ENCODE peak calls at places on chromosomes 4 and X, in ten cellular contexts. Z is GM03348; J is stimulated activated CD4-positive, alpha-beta T cell treated with anti-CD3 and anti-CD28 coated beads, TNF-alpha, amount 100 ng/mL, for 48 hours; F is left lung; W is GF-D8; R is GM20000; P is Caco-2; A is D341Med; K is amniotic stem cell; T is RPMI8226. S is an unnamed sample.

GRCh38 chr4:31620476-31620875 is 900.3 kb downstream of the PCDH7 start:
- DNase-seq in A (no peak), T (no peak), K (no peak), W (no peak), F (no peak), P (no peak), Z (no peak), J (no peak), R (no peak), S (no peak)

GRCh38 chr4:123345924-123346300 is 50.7 kb upstream of the SPRY1 start:
- DNase-seq in W (no peak), T (no peak), A (no peak), R (no peak), K (no peak), J (no peak), Z (no peak), P (no peak), F (no peak), S (no peak)

GRCh38 chr4:653080-653821 is 20.8 kb downstream of the ATP5ME start:
- DNase-seq in Z (no peak), A (no peak), W (no peak), K (no peak), F (no peak), P (no peak), J (no peak), T (no peak), R (no peak), S (no peak)

GRCh38 chr4:89800012-89800516 is 36.9 kb downstream of the SNCA start:
- DNase-seq in T (no peak), K (no peak), F (no peak), R (no peak), Z (peak), P (no peak), J (no peak), A (no peak), W (no peak), S (no peak)

GRCh38 chrX:31070057-31070468 is 1.8 kb downstream of the FTHL17 start:
- DNase-seq in F (no peak), J (no peak), A (no peak), W (no peak), P (no peak), K (no peak), Z (no peak), T (no peak), R (peak), S (no peak)

GRCh38 chr4:52102587-52102986 is 51.5 kb downstream of the SPATA18 start:
- DNase-seq in T (no peak), Z (no peak), R (no peak), J (no peak), K (no peak), A (no peak), P (no peak), F (no peak), W (no peak), S (no peak)

GRCh38 chr4:186688150-186688943 is 35.3 kb downstream of the FAT1 start:
- DNase-seq in A (no peak), P (no peak), K (no peak), F (no peak), R (no peak), J (no peak), W (no peak), Z (no peak), T (no peak), S (no peak)

GRCh38 chr4:141636771-141637460 is 533 bp downstream of the IL15 start:
- DNase-seq in K (no peak), A (peak), J (peak), F (peak), R (peak), W (no peak), T (peak), P (no peak), Z (peak), S (no peak)

GRCh38 chrX:147226801-147227200 is 412.3 kb upstream of the CXorf51A start:
- DNase-seq in T (no peak), A (no peak), F (no peak), K (no peak), R (no peak), Z (no peak), P (no peak), W (no peak), J (no peak), S (no peak)

GRCh38 chrX:14729058-14729457 is 143.8 kb downstream of the FANCB start:
- DNase-seq in W (no peak), T (no peak), F (no peak), A (no peak), Z (peak), R (no peak), P (no peak), K (no peak), J (no peak), S (no peak)

GRCh38 chrX:153981231-153981630 is 8.7 kb downstream of the TMEM187 start:
- DNase-seq in W (no peak), R (no peak), J (no peak), F (no peak), K (no peak), T (no peak), Z (no peak), P (no peak), A (no peak), S (no peak)

GRCh38 chrX:104343408-104344129 is 88.8 kb upstream of the ESX1 start:
- DNase-seq in J (peak), K (peak), F (no peak), P (peak), W (no peak), Z (peak), A (peak), R (peak), T (peak), S (no peak)

GRCh38 chrX:1244164-1245076 is 24.2 kb upstream of the CSF2RA start:
- DNase-seq in K (no peak), F (no peak), P (peak), A (peak), T (peak), R (no peak), W (no peak), Z (no peak), J (no peak), S (no peak)

GRCh38 chrX:21741869-21742701 is 15.8 kb downstream of the SMPX start:
- DNase-seq in P (no peak), A (no peak), K (no peak), R (no peak), W (no peak), J (no peak), T (no peak), F (no peak), Z (no peak), S (no peak)

GRCh38 chrX:48937065-48937907 is 18.5 kb upstream of the PIM2 start:
- DNase-seq in T (peak), J (peak), K (no peak), R (peak), F (peak), P (no peak), Z (peak), A (no peak), W (peak), S (no peak)

GRCh38 chr4:172377486-172378140 is 564.4 kb downstream of the GALNTL6 start:
- DNase-seq in R (no peak), J (no peak), Z (no peak), A (no peak), W (no peak), F (no peak), T (no peak), P (no peak), K (no peak), S (no peak)

GRCh38 chr4:158282252-158282651 is 72.0 kb downstream of the TMEM144 start:
- DNase-seq in W (no peak), R (no peak), P (no peak), F (no peak), T (no peak), J (no peak), K (no peak), A (no peak), Z (peak), S (no peak)

GRCh38 chrX:39576081-39576701 is 521.6 kb downstream of the BCOR start:
- DNase-seq in A (no peak), T (no peak), J (no peak), K (no peak), W (no peak), Z (no peak), F (no peak), P (no peak), R (no peak), S (no peak)

GRCh38 chr4:8126523-8126922 is 32.1 kb downstream of the ABLIM2 start:
- DNase-seq in J (no peak), W (no peak), Z (no peak), F (no peak), A (no peak), P (no peak), R (no peak), T (no peak), K (no peak), S (no peak)

GRCh38 chrX:13387656-13388421 is 68.0 kb upstream of the ATXN3L start:
- DNase-seq in P (no peak), Z (peak), R (no peak), A (no peak), W (no peak), T (no peak), F (no peak), J (no peak), K (no peak), S (no peak)

GRCh38 chr4:109077486-109077885 is 225.0 kb downstream of the COL25A1 start:
- DNase-seq in W (no peak), T (no peak), P (no peak), R (no peak), J (no peak), F (no peak), A (no peak), K (no peak), Z (no peak), S (no peak)

GRCh38 chr4:8857682-8858187 is 13.9 kb downstream of the HMX1 start:
- DNase-seq in P (no peak), Z (no peak), A (no peak), T (no peak), J (no peak), K (no peak), W (no peak), F (no peak), R (no peak), S (no peak)

GRCh38 chrX:129980540-129981206 is 1.8 kb upstream of the BCORL1 start:
- DNase-seq in J (no peak), F (peak), P (no peak), R (peak), W (no peak), K (no peak), Z (peak), T (peak), A (peak), S (no peak)

GRCh38 chr4:79255793-79256192 is 70.1 kb downstream of the NAA11 start:
- DNase-seq in P (no peak), A (no peak), W (no peak), J (no peak), R (no peak), Z (no peak), F (no peak), K (no peak), T (no peak), S (no peak)

GRCh38 chr4:99755223-99755944 is 61.2 kb upstream of the DAPP1 start:
- DNase-seq in R (no peak), J (no peak), F (no peak), A (no peak), K (no peak), T (no peak), P (no peak), W (no peak), Z (no peak), S (no peak)

GRCh38 chr4:142347241-142347640 is 498.9 kb downstream of the INPP4B start:
- DNase-seq in J (no peak), W (peak), K (no peak), A (no peak), R (no peak), P (no peak), F (no peak), Z (no peak), T (no peak), S (no peak)

GRCh38 chrX:133726211-133726630 is 259.2 kb downstream of the GPC3 start:
- DNase-seq in F (no peak), K (peak), W (no peak), A (no peak), Z (peak), P (no peak), R (no peak), T (no peak), J (no peak), S (peak)

GRCh38 chr4:73870260-73870659 is 1.1 kb downstream of the CXCL1 start:
- DNase-seq in T (no peak), Z (no peak), F (peak), J (no peak), K (no peak), P (no peak), W (no peak), A (no peak), R (no peak), S (no peak)